ENCODE peak calls at places on chromosome 20, in seven cellular contexts. K is fibroblast of the aortic adventitia, C is WERI-Rb-1, J is foreskin fibroblast, A is K562, I is mucosa of descending colon, Y is fibroblast of pulmonary artery. F is an unnamed sample.

GRCh38 chr20:52783769-52784168 is 188.4 kb upstream of the TSHZ2 start:
- DNase-seq in K (no peak), C (peak; percentile 45), J (no peak), A (peak; percentile 12), I (no peak), Y (peak; percentile 2), F (no peak)

GRCh38 chr20:45484676-45485075 is 15.1 kb downstream of the WFDC2 start:
- DNase-seq in K (no peak), C (no peak), J (no peak), A (no peak), I (no peak), Y (no peak), F (no peak)

GRCh38 chr20:62918137-62918536 is 8.2 kb downstream of the DIDO1 start:
- DNase-seq in K (no peak), C (no peak), J (no peak), A (no peak), I (no peak), Y (no peak), F (no peak)

GRCh38 chr20:63652192-63652980 is 838 bp downstream of the STMN3 start:
- DNase-seq in K (peak; percentile 10), C (peak; percentile 84), J (no peak), A (peak; percentile 62), I (no peak), Y (peak; percentile 32), F (no peak)

GRCh38 chr20:14986026-14986655 is 648.7 kb upstream of the FLRT3 start:
- DNase-seq in K (no peak), C (no peak), J (no peak), A (no peak), I (peak; percentile 79), Y (peak; percentile 33), F (no peak)

GRCh38 chr20:8854566-8854965 is 214.3 kb upstream of the PLCB4 start:
- DNase-seq in K (peak; percentile 79), C (no peak), J (peak; percentile 58), A (peak; percentile 5), I (peak; percentile 24), Y (peak; percentile 77), F (peak; percentile 82)

GRCh38 chr20:24684954-24685691 is 215.7 kb downstream of the SYNDIG1 start:
- DNase-seq in K (no peak), C (no peak), J (no peak), A (no peak), I (no peak), Y (no peak), F (no peak)

GRCh38 chr20:17298169-17298568 is 71.3 kb downstream of the PCSK2 start:
- DNase-seq in K (no peak), C (no peak), J (no peak), A (no peak), I (no peak), Y (no peak), F (no peak)

DNA sequence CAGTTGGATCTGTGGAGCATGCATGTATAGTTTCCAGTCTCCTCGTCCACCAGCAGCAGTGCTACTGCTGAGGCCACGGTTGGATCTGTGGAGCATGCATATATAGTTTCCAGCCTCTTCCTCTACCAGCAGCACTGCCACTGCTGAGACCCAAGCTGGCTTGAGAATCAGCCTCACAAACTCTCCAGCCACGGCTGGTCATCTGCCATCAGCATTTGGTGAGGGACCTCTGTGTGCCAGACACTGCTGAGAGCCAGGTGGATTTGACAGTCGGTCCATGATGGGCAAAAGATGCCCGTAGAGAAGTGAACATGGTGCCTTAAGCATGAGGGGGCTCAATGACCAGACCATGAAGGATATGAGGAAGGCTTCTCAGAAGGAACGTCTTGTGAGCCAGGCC is 46.4 kb downstream of the SLC9A8 start:
- DNase-seq in K (no peak), C (no peak), J (no peak), A (no peak), I (no peak), Y (no peak), F (no peak)
- H3K4me3 ChIP-seq in K (no peak overlapping the region), C (no peak overlapping the region), J (no peak overlapping the region), A (no peak overlapping the region), I (no peak overlapping the region), Y (no peak overlapping the region), F (no peak overlapping the region)

GRCh38 chr20:50165687-50166554 is 12.4 kb upstream of the PEDS1 start:
- DNase-seq in K (peak; percentile 100), C (peak; percentile 92), J (peak; percentile 100), A (peak; percentile 96), I (peak; percentile 93), Y (peak; percentile 100), F (peak; percentile 100)
- TF ChIP-seq CTCF in K (no peak), C (peak; percentile 3), J (no peak), A (peak; percentile 13), I (no peak), Y (no peak), F (peak; percentile 9)

GRCh38 chr20:34343458-34344255 is 19.4 kb upstream of the ITCH start:
- DNase-seq in K (no peak), C (no peak), J (no peak), A (peak; percentile 15), I (peak; percentile 36), Y (no peak), F (no peak)

GRCh38 chr20:34337544-34337943 is 25.5 kb upstream of the ITCH start:
- DNase-seq in K (no peak), C (no peak), J (no peak), A (peak; percentile 2), I (no peak), Y (no peak), F (no peak)

GRCh38 chr20:34333786-34334185 is 29.3 kb upstream of the ITCH start:
- DNase-seq in K (no peak), C (no peak), J (no peak), A (no peak), I (peak; percentile 40), Y (no peak), F (no peak)

GRCh38 chr20:34334654-34335407 is 28.2 kb upstream of the ITCH start:
- DNase-seq in K (no peak), C (no peak), J (peak; percentile 26), A (no peak), I (no peak), Y (no peak), F (no peak)

DNA sequence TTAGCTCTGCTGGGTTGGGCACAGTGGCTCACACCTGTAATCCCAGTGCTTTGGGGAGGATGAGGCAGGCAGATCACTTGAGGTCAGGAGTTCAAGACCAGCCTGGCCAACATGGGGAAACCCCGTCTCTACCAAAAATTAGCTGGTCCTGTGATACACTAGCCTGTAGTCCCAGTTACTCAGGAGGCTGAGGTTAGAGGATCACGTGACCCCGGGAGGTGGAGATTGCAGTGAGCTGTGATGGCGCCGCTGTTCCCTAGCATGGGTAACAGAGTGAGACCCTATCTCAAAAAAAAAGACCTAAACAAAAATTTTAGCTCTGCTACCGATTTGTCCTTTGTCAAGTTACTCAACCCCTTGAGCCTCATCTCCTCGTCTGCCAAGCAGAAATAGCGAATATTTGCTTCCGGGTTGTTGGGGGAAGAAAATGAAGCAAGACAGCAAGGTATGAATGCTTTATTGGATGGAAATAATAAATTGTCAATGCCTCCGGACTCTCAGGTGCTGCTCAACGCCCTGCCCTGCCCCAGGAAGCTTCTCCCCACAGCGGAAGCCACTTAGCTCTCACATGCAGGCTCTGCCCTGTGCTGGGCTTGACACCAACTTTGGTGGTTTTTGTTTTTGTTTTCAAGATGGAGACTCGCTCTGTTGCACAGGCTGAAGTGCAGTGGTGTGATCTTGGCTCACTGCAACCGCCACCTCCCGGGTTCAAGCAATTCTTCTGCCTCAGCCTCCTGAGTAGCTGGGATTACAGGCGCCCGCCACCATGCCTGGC is 24.9 kb upstream of the ITCH start:
- DNase-seq in K (no peak), C (no peak), J (no peak), A (no peak), I (no peak), Y (no peak), F (no peak)
- H3K4me3 ChIP-seq in K (no peak overlapping the region), C (no peak overlapping the region), J (no peak overlapping the region), A (no peak overlapping the region), I (no peak overlapping the region), Y (no peak overlapping the region), F (no peak overlapping the region)

DNA sequence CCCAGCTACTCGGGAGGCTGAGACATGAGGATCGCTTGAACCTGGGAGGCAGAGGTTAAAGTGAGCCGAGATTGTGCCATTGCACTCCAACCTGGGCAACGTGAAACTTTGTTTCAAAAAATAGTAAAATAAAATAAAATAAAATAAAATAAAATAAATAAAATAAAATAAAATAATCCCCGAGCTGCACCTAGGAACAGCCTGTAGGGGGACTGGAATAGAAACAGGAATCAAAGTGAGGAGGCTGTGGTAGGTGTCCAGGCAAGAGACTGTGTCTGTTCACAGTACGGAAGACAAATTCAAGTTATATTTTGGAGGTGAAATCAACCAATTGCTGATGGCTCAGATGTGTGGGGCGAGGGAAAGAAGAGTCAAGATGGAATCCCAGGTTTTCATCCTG is 86.2 kb downstream of the KCNB1 start:
- DNase-seq in K (no peak), C (no peak), J (no peak), A (no peak), I (no peak), Y (no peak), F (no peak)
- TF ChIP-seq CTCF in K (peak; percentile 38), C (peak; percentile 13), J (no peak), A (no peak), I (no peak), Y (peak; percentile 21), F (no peak)

GRCh38 chr20:48360338-48360698 is 467.5 kb downstream of the PREX1 start:
- DNase-seq in K (no peak), C (no peak), J (no peak), A (no peak), I (no peak), Y (no peak), F (no peak)
- H3K4me3 ChIP-seq in K (no peak overlapping the region), C (no peak overlapping the region), J (no peak overlapping the region), A (no peak overlapping the region), I (no peak overlapping the region), Y (no peak overlapping the region), F (no peak overlapping the region)

GRCh38 chr20:3766832-3767433 is 620 bp downstream of the ADISSP start:
- DNase-seq in K (no peak), C (peak; percentile 82), J (no peak), A (peak; percentile 74), I (no peak), Y (no peak), F (no peak)

GRCh38 chr20:3765171-3765887 is 2.2 kb downstream of the ADISSP start:
- DNase-seq in K (no peak), C (no peak), J (no peak), A (no peak), I (no peak), Y (no peak), F (no peak)

GRCh38 chr20:3768342-3769130 is 983 bp upstream of the ADISSP start:
- DNase-seq in K (peak; percentile 69), C (peak; percentile 83), J (peak; percentile 79), A (peak; percentile 63), I (peak; percentile 84), Y (peak; percentile 73), F (peak; percentile 74)

GRCh38 chr20:3766381-3766780 is 1.2 kb downstream of the ADISSP start:
- DNase-seq in K (no peak), C (peak; percentile 66), J (no peak), A (no peak), I (no peak), Y (no peak), F (no peak)

GRCh38 chr20:3767434-3768341 is at the start of gene ADISSP:
- DNase-seq in K (peak; percentile 97), C (peak; percentile 99), J (peak; percentile 99), A (peak; percentile 98), I (peak; percentile 99), Y (peak; percentile 99), F (peak; percentile 98)
- TF ChIP-seq CTCF in K (no peak), C (peak; percentile 29), J (no peak), A (peak; percentile 17), I (no peak), Y (peak; percentile 3), F (peak; percentile 17)

DNA sequence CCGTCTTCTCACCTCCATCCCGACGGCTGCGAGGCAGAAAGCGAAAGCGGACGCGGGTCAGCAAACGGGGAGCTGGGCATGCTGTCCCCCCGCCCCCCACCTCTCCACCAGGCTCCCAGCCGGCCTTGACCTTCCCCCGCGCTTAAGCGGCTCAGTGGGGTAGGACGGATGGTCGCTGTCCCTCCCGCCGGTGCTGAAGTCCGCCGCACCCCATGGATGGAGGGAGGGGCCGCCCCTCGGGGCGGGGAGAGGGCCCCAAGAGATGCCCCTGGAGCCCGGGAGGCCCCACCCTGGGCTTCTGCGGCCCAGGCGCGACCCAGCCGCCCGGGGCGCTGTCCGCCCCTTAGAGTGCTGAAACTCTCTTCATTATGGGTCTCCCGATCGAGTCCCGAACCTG is at the start of gene KCNB1:
- DNase-seq in K (peak; percentile 58), C (peak; percentile 89), J (peak; percentile 14), A (peak; percentile 74), I (peak; percentile 61), Y (peak; percentile 45), F (peak; percentile 40)
- H3K4me3 ChIP-seq in K (peak within 1 kb of the TSS; percentile 51), C (peak within 1 kb of the TSS; percentile 70), J (peak within 1 kb of the TSS; percentile 29), A (no peak within 1 kb of the TSS), I (no peak within 1 kb of the TSS), Y (no peak within 1 kb of the TSS), F (peak within 1 kb of the TSS; percentile 38)

F was measured in AG10803.